ENCODE peak calls at places on chromosomes 13 and 19, in six cellular contexts. One of them, this sample, is unnamed.

GRCh38 chr13:95049772-95050171 is 251.5 kb downstream of the ABCC4 start:
- DNase-seq in NCI-H1930: no peak
- DNase-seq in central memory CD8-positive, alpha-beta T cell: no peak
- DNase-seq in RPMI8226: no peak
- DNase-seq in A549: no peak
- DNase-seq in brain microvascular endothelial cell: no peak
- DNase-seq in this sample: no peak

GRCh38 chr13:87324558-87324957 is 346.6 kb upstream of the SLITRK5 start:
- DNase-seq in central memory CD8-positive, alpha-beta T cell: no peak
- DNase-seq in NCI-H1930: no peak
- DNase-seq in RPMI8226: no peak
- DNase-seq in brain microvascular endothelial cell: no peak
- DNase-seq in A549: no peak
- DNase-seq in this sample: no peak

GRCh38 chr13:33611016-33611805 is 206.7 kb upstream of the RFC3 start:
- DNase-seq in NCI-H1930: no peak
- DNase-seq in brain microvascular endothelial cell: peak; percentile 53
- DNase-seq in A549: no peak
- DNase-seq in RPMI8226: no peak
- DNase-seq in central memory CD8-positive, alpha-beta T cell: no peak
- DNase-seq in this sample: peak; percentile 74

GRCh38 chr13:44317752-44318550 is 55.7 kb upstream of the SERP2 start:
- DNase-seq in RPMI8226: no peak
- DNase-seq in A549: no peak
- DNase-seq in brain microvascular endothelial cell: no peak
- DNase-seq in central memory CD8-positive, alpha-beta T cell: no peak
- DNase-seq in NCI-H1930: peak; percentile 14
- DNase-seq in this sample: no peak

GRCh38 chr19:58547323-58548312 is 3.8 kb downstream of the TRIM28 start:
- DNase-seq in A549: no peak
- DNase-seq in central memory CD8-positive, alpha-beta T cell: no peak
- DNase-seq in NCI-H1930: no peak
- DNase-seq in RPMI8226: no peak
- DNase-seq in brain microvascular endothelial cell: no peak
- DNase-seq in this sample: no peak

GRCh38 chr13:95341441-95341840 is 40.2 kb upstream of the ABCC4 start:
- DNase-seq in central memory CD8-positive, alpha-beta T cell: no peak
- DNase-seq in A549: no peak
- DNase-seq in NCI-H1930: no peak
- DNase-seq in RPMI8226: no peak
- DNase-seq in brain microvascular endothelial cell: no peak
- DNase-seq in this sample: no peak

GRCh38 chr19:38696733-38697055 is 47.6 kb downstream of the CAPN12 start:
- DNase-seq in NCI-H1930: no peak
- DNase-seq in A549: no peak
- DNase-seq in central memory CD8-positive, alpha-beta T cell: no peak
- DNase-seq in RPMI8226: no peak
- DNase-seq in brain microvascular endothelial cell: no peak
- DNase-seq in this sample: no peak

GRCh38 chr13:23728807-23729206 is 158.6 kb downstream of the TNFRSF19 start:
- DNase-seq in RPMI8226: no peak
- DNase-seq in central memory CD8-positive, alpha-beta T cell: no peak
- DNase-seq in A549: no peak
- DNase-seq in brain microvascular endothelial cell: no peak
- DNase-seq in NCI-H1930: no peak
- DNase-seq in this sample: no peak

GRCh38 chr13:44894001-44894770 is 95.1 kb downstream of the NUFIP1 start:
- DNase-seq in brain microvascular endothelial cell: no peak
- DNase-seq in NCI-H1930: no peak
- DNase-seq in RPMI8226: no peak
- DNase-seq in central memory CD8-positive, alpha-beta T cell: no peak
- DNase-seq in A549: no peak
- DNase-seq in this sample: no peak

GRCh38 chr19:56153507-56153906 is 12.4 kb downstream of the ZNF444 start:
- DNase-seq in RPMI8226: no peak
- DNase-seq in central memory CD8-positive, alpha-beta T cell: no peak
- DNase-seq in NCI-H1930: no peak
- DNase-seq in A549: no peak
- DNase-seq in brain microvascular endothelial cell: no peak
- DNase-seq in this sample: no peak

GRCh38 chr19:34580055-34580336 is 97.0 kb downstream of the SCGB2B2 start:
- DNase-seq in brain microvascular endothelial cell: no peak
- DNase-seq in central memory CD8-positive, alpha-beta T cell: no peak
- DNase-seq in NCI-H1930: no peak
- DNase-seq in RPMI8226: no peak
- DNase-seq in A549: no peak
- DNase-seq in this sample: no peak

GRCh38 chr19:18051887-18052286 is 34.8 kb downstream of the IL12RB1 start:
- DNase-seq in central memory CD8-positive, alpha-beta T cell: no peak
- DNase-seq in NCI-H1930: no peak
- DNase-seq in A549: no peak
- DNase-seq in RPMI8226: no peak
- DNase-seq in brain microvascular endothelial cell: no peak
- DNase-seq in this sample: no peak

GRCh38 chr13:64925284-64925683 is 2304.9 kb downstream of the PCDH9 start:
- DNase-seq in NCI-H1930: no peak
- DNase-seq in central memory CD8-positive, alpha-beta T cell: no peak
- DNase-seq in brain microvascular endothelial cell: no peak
- DNase-seq in A549: no peak
- DNase-seq in RPMI8226: no peak
- DNase-seq in this sample: no peak

GRCh38 chr13:44280461-44280860 is 93.2 kb upstream of the SERP2 start:
- DNase-seq in RPMI8226: no peak
- DNase-seq in brain microvascular endothelial cell: peak; percentile 76
- DNase-seq in A549: no peak
- DNase-seq in NCI-H1930: no peak
- DNase-seq in central memory CD8-positive, alpha-beta T cell: no peak
- DNase-seq in this sample: no peak

This sample was measured in hippocampal formation.